ENCODE peak calls at places on chromosomes 1 and 21, in nine cellular contexts. One of them, this sample, is unnamed.

GRCh38 chr1:54537611-54538010 is 10.4 kb upstream of the ACOT11 start:
- DNase-seq in endothelial cell: no peak
- DNase-seq in progenitor cell of endocrine pancreas: no peak
- DNase-seq in BE2C: no peak
- DNase-seq in pancreas: no peak
- DNase-seq in GM20000: no peak
- DNase-seq in AG04450: no peak
- DNase-seq in HFF-Myc: no peak
- DNase-seq in breast epithelium: no peak
- DNase-seq in this sample: no peak

GRCh38 chr1:2346691-2347408 is 44.5 kb downstream of the MORN1 start:
- DNase-seq in GM20000: no peak
- DNase-seq in BE2C: peak
- DNase-seq in AG04450: no peak
- DNase-seq in pancreas: peak
- DNase-seq in HFF-Myc: no peak
- DNase-seq in breast epithelium: no peak
- DNase-seq in progenitor cell of endocrine pancreas: no peak
- DNase-seq in endothelial cell: no peak
- DNase-seq in this sample: no peak

GRCh38 chr1:65959896-65960295 is 167.2 kb downstream of the PDE4B start:
- DNase-seq in HFF-Myc: no peak
- DNase-seq in BE2C: no peak
- DNase-seq in progenitor cell of endocrine pancreas: no peak
- DNase-seq in GM20000: no peak
- DNase-seq in endothelial cell: no peak
- DNase-seq in AG04450: no peak
- DNase-seq in breast epithelium: no peak
- DNase-seq in pancreas: no peak
- DNase-seq in this sample: no peak

GRCh38 chr1:27057801-27058647 is 45.4 kb upstream of the TENT5B start:
- DNase-seq in BE2C: no peak
- DNase-seq in endothelial cell: no peak
- DNase-seq in breast epithelium: peak
- DNase-seq in AG04450: no peak
- DNase-seq in pancreas: no peak
- DNase-seq in HFF-Myc: no peak
- DNase-seq in progenitor cell of endocrine pancreas: no peak
- DNase-seq in GM20000: no peak
- DNase-seq in this sample: no peak

GRCh38 chr1:200153277-200154055 is 126.0 kb downstream of the NR5A2 start:
- DNase-seq in GM20000: peak
- DNase-seq in endothelial cell: no peak
- DNase-seq in BE2C: no peak
- DNase-seq in pancreas: no peak
- DNase-seq in progenitor cell of endocrine pancreas: no peak
- DNase-seq in HFF-Myc: no peak
- DNase-seq in breast epithelium: no peak
- DNase-seq in AG04450: no peak
- DNase-seq in this sample: peak

GRCh38 chr21:46024983-46025860 is 43.7 kb downstream of the COL6A1 start:
- DNase-seq in GM20000: no peak
- DNase-seq in progenitor cell of endocrine pancreas: no peak
- DNase-seq in HFF-Myc: no peak
- DNase-seq in endothelial cell: no peak
- DNase-seq in BE2C: no peak
- DNase-seq in AG04450: no peak
- DNase-seq in pancreas: no peak
- DNase-seq in breast epithelium: no peak
- DNase-seq in this sample: no peak

GRCh38 chr1:193355654-193356053 is 169.2 kb upstream of the B3GALT2 start:
- DNase-seq in HFF-Myc: no peak
- DNase-seq in endothelial cell: no peak
- DNase-seq in GM20000: no peak
- DNase-seq in progenitor cell of endocrine pancreas: no peak
- DNase-seq in BE2C: no peak
- DNase-seq in AG04450: no peak
- DNase-seq in pancreas: no peak
- DNase-seq in breast epithelium: no peak
- DNase-seq in this sample: no peak

GRCh38 chr1:111218947-111219346 is 8.6 kb upstream of the CHI3L2 start:
- DNase-seq in GM20000: no peak
- DNase-seq in breast epithelium: no peak
- DNase-seq in progenitor cell of endocrine pancreas: no peak
- DNase-seq in HFF-Myc: no peak
- DNase-seq in pancreas: no peak
- DNase-seq in AG04450: no peak
- DNase-seq in BE2C: no peak
- DNase-seq in endothelial cell: no peak
- DNase-seq in this sample: no peak

GRCh38 chr1:234505774-234506114 is 26.8 kb upstream of the TARBP1 start:
- DNase-seq in HFF-Myc: no peak
- DNase-seq in pancreas: no peak
- DNase-seq in progenitor cell of endocrine pancreas: no peak
- DNase-seq in GM20000: no peak
- DNase-seq in breast epithelium: no peak
- DNase-seq in AG04450: no peak
- DNase-seq in BE2C: no peak
- DNase-seq in endothelial cell: no peak
- DNase-seq in this sample: no peak

GRCh38 chr1:211632117-211632807 is 43.2 kb downstream of the NEK2 start:
- DNase-seq in AG04450: no peak
- DNase-seq in breast epithelium: peak
- DNase-seq in BE2C: no peak
- DNase-seq in progenitor cell of endocrine pancreas: no peak
- DNase-seq in endothelial cell: no peak
- DNase-seq in HFF-Myc: no peak
- DNase-seq in pancreas: no peak
- DNase-seq in GM20000: no peak
- DNase-seq in this sample: no peak

GRCh38 chr1:85992756-85993155 is 163.8 kb downstream of the COL24A1 start:
- DNase-seq in endothelial cell: no peak
- DNase-seq in progenitor cell of endocrine pancreas: no peak
- DNase-seq in pancreas: no peak
- DNase-seq in AG04450: peak
- DNase-seq in GM20000: peak
- DNase-seq in HFF-Myc: peak
- DNase-seq in BE2C: no peak
- DNase-seq in breast epithelium: no peak
- DNase-seq in this sample: peak

GRCh38 chr1:36889846-36890245 is 144.5 kb downstream of the GRIK3 start:
- DNase-seq in AG04450: no peak
- DNase-seq in BE2C: no peak
- DNase-seq in GM20000: no peak
- DNase-seq in HFF-Myc: no peak
- DNase-seq in breast epithelium: no peak
- DNase-seq in progenitor cell of endocrine pancreas: no peak
- DNase-seq in endothelial cell: no peak
- DNase-seq in pancreas: no peak
- DNase-seq in this sample: no peak

GRCh38 chr1:186904361-186904760 is 75.6 kb downstream of the PLA2G4A start:
- DNase-seq in AG04450: no peak
- DNase-seq in GM20000: no peak
- DNase-seq in endothelial cell: no peak
- DNase-seq in breast epithelium: no peak
- DNase-seq in progenitor cell of endocrine pancreas: no peak
- DNase-seq in BE2C: no peak
- DNase-seq in HFF-Myc: no peak
- DNase-seq in pancreas: no peak
- DNase-seq in this sample: no peak

DNA sequence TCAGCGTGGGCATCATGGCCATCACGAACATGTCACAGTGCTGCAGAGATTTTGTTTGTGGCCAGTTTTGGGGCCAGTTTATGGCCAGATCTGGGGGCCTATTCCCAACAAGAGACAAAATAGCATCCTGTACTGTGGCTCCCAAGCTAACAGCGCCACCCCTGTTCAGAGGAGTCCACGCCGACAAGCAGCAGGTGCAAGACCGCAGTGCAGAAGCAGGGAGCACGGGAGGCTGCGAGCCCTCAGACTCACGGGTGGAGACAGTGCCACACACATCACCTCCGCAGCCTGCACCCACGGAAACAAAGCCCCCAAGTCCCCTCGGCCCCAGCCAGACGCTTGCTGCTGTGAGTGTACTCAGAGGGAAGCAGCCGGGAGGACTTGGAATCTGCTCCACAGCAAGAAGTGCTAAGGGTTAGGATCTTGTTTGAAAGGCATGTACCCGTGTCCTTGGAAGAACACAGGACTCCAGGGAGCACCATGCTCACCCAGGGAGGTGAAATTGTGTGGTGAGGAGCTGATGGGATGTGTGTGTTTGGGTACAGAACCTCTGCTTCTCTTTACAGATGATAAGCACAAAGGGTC is 7.1 kb downstream of the TCP10L start:
- DNase-seq in progenitor cell of endocrine pancreas: no peak
- DNase-seq in pancreas: no peak
- DNase-seq in BE2C: peak
- DNase-seq in breast epithelium: no peak
- DNase-seq in endothelial cell: peak
- DNase-seq in HFF-Myc: no peak
- DNase-seq in AG04450: no peak
- DNase-seq in GM20000: no peak
- DNase-seq in this sample: no peak
- TF ChIP-seq CTCF in progenitor cell of endocrine pancreas: peak
- TF ChIP-seq CTCF in pancreas: no peak
- TF ChIP-seq CTCF in BE2C: peak
- TF ChIP-seq CTCF in breast epithelium: no peak
- TF ChIP-seq CTCF in endothelial cell: no peak
- TF ChIP-seq CTCF in HFF-Myc: peak
- TF ChIP-seq CTCF in AG04450: peak
- TF ChIP-seq CTCF in GM20000: peak
- TF ChIP-seq CTCF in this sample: no peak

GRCh38 chr1:92599184-92599583 is 112.5 kb upstream of the GFI1 start:
- DNase-seq in GM20000: peak
- DNase-seq in AG04450: peak
- DNase-seq in HFF-Myc: no peak
- DNase-seq in pancreas: no peak
- DNase-seq in endothelial cell: no peak
- DNase-seq in progenitor cell of endocrine pancreas: no peak
- DNase-seq in BE2C: no peak
- DNase-seq in breast epithelium: no peak
- DNase-seq in this sample: peak
- TF ChIP-seq CTCF in GM20000: peak
- TF ChIP-seq CTCF in AG04450: peak
- TF ChIP-seq CTCF in HFF-Myc: no peak
- TF ChIP-seq CTCF in pancreas: no peak
- TF ChIP-seq CTCF in endothelial cell: peak
- TF ChIP-seq CTCF in progenitor cell of endocrine pancreas: peak
- TF ChIP-seq CTCF in BE2C: no peak
- TF ChIP-seq CTCF in breast epithelium: no peak
- TF ChIP-seq CTCF in this sample: peak

GRCh38 chr1:184928394-184928793 is 45.9 kb downstream of the NIBAN1 start:
- DNase-seq in endothelial cell: no peak
- DNase-seq in AG04450: no peak
- DNase-seq in pancreas: no peak
- DNase-seq in progenitor cell of endocrine pancreas: no peak
- DNase-seq in GM20000: no peak
- DNase-seq in HFF-Myc: no peak
- DNase-seq in BE2C: no peak
- DNase-seq in breast epithelium: no peak
- DNase-seq in this sample: no peak
- TF ChIP-seq CTCF in endothelial cell: no peak
- TF ChIP-seq CTCF in AG04450: no peak
- TF ChIP-seq CTCF in pancreas: no peak
- TF ChIP-seq CTCF in progenitor cell of endocrine pancreas: no peak
- TF ChIP-seq CTCF in GM20000: no peak
- TF ChIP-seq CTCF in HFF-Myc: no peak
- TF ChIP-seq CTCF in BE2C: no peak
- TF ChIP-seq CTCF in breast epithelium: no peak
- TF ChIP-seq CTCF in this sample: no peak

DNA sequence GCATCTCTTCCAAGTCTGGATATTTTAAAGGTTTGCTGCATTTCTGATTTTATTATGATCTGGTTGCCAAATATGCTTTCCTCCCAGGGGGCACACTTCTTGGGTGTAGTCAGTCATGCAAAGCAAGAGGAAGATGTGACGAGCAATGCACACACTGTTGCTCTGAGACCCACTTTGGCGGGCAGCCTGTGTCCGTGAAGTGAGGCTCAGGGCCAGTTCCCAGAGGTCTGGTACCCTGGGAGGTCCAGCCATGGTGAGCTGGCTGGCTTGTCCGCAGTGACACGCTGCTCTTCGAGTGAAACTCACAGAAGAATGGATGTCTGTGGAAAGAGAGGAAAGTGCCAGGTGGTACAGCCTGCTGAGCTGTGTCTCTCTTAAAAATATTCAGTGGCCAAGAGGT is 52.8 kb upstream of the EDN2 start:
- DNase-seq in AG04450: no peak
- DNase-seq in pancreas: no peak
- DNase-seq in breast epithelium: no peak
- DNase-seq in BE2C: no peak
- DNase-seq in GM20000: no peak
- DNase-seq in HFF-Myc: no peak
- DNase-seq in endothelial cell: no peak
- DNase-seq in progenitor cell of endocrine pancreas: no peak
- DNase-seq in this sample: no peak
- TF ChIP-seq CTCF in AG04450: no peak
- TF ChIP-seq CTCF in pancreas: no peak
- TF ChIP-seq CTCF in breast epithelium: no peak
- TF ChIP-seq CTCF in BE2C: no peak
- TF ChIP-seq CTCF in GM20000: no peak
- TF ChIP-seq CTCF in HFF-Myc: no peak
- TF ChIP-seq CTCF in endothelial cell: no peak
- TF ChIP-seq CTCF in progenitor cell of endocrine pancreas: no peak
- TF ChIP-seq CTCF in this sample: no peak

DNA sequence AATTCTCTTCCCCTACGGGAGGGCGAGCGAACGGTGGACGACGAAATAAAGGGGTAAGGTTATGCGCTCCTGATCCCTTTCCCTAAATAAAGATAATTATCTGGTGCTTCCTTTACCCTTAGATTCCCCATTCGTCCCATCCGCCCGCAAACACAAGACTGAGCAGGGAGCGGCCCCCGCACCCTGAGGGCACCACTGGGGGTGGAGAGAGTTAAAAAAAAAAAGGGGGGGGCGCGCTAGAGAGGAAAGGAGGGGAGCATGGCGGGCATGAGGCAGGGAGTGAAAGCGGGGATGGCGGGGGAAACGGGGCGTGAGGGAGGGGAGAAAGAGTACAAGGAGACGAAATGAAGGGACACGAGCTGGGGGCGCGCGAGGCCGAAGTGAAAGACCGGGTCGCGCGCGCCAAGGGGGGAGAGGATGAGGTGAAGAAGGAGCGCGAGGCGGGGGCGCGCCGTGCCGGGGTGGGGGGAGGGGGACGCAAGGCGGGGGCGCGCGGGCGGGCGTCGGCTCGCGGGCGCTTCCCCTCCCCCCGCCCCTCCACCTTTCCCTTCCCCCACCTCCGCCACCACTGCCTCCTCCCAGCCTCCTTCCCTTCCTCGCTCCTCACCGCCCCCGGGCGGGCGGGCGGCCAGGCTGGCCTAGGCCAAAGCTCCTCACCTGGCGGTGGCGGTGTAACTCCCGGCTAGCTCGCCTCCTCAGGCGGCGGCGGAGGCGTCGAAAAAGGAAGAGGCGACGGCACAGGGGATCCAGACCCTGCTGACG is 515 bp downstream of the GATAD2B start:
- DNase-seq in progenitor cell of endocrine pancreas: peak
- DNase-seq in endothelial cell: peak
- DNase-seq in GM20000: no peak
- DNase-seq in pancreas: peak
- DNase-seq in breast epithelium: peak
- DNase-seq in AG04450: no peak
- DNase-seq in HFF-Myc: no peak
- DNase-seq in BE2C: peak
- DNase-seq in this sample: no peak
- TF ChIP-seq CTCF in progenitor cell of endocrine pancreas: peak
- TF ChIP-seq CTCF in endothelial cell: no peak
- TF ChIP-seq CTCF in GM20000: peak
- TF ChIP-seq CTCF in pancreas: no peak
- TF ChIP-seq CTCF in breast epithelium: no peak
- TF ChIP-seq CTCF in AG04450: peak
- TF ChIP-seq CTCF in HFF-Myc: no peak
- TF ChIP-seq CTCF in BE2C: peak
- TF ChIP-seq CTCF in this sample: peak